ENCODE peak calls at places on chromosomes 16 and 17, in seven cellular contexts. O, J, M, V, R, H and N are unnamed samples.

GRCh38 chr16:48497932-48498760 is 111.8 kb downstream of the N4BP1 start:
- DNase-seq in V (no peak), O (no peak), H (no peak), R (no peak), M (no peak), J (no peak), N (no peak)

GRCh38 chr16:56874800-56875199 is 9.8 kb downstream of the SLC12A3 start:
- DNase-seq in H (peak; percentile 99), M (peak; percentile 11), R (no peak), J (no peak), O (no peak), V (peak; percentile 89), N (peak; percentile 5)

GRCh38 chr16:89401641-89402445 is 88.5 kb downstream of the ANKRD11 start:
- DNase-seq in H (no peak), R (no peak), J (no peak), O (no peak), M (no peak), V (no peak), N (no peak)

GRCh38 chr17:17375826-17376225 is 72.7 kb downstream of the NT5M start:
- DNase-seq in H (no peak), R (no peak), M (peak; percentile 52), O (no peak), J (no peak), V (no peak), N (peak; percentile 30)

GRCh38 chr17:17885029-17885351 is 48.2 kb upstream of the SREBF1 start:
- DNase-seq in O (no peak), M (no peak), V (no peak), H (no peak), J (no peak), R (no peak), N (no peak)

GRCh38 chr16:8859913-8860881 is 8.6 kb downstream of the CARHSP1 start:
- DNase-seq in V (no peak), M (peak; percentile 79), J (no peak), O (no peak), H (no peak), R (no peak), N (peak; percentile 89)

GRCh38 chr17:72287586-72287985 is 166.8 kb downstream of the SOX9 start:
- DNase-seq in R (no peak), H (no peak), M (no peak), V (no peak), J (no peak), O (no peak), N (no peak)

GRCh38 chr17:43766413-43767052 is 7.9 kb upstream of the SOST start:
- DNase-seq in V (peak; percentile 62), O (no peak), R (peak; percentile 68), J (peak; percentile 68), M (peak; percentile 51), H (peak; percentile 38), N (peak; percentile 54)

GRCh38 chr16:67884684-67885083 is at the start of gene NRN1L:
- DNase-seq in V (peak; percentile 95), J (peak; percentile 75), H (peak; percentile 46), M (peak; percentile 89), O (peak; percentile 77), R (peak; percentile 96), N (peak; percentile 86)

GRCh38 chr17:49581645-49581992 is 5.9 kb downstream of the NXPH3 start:
- DNase-seq in O (no peak), H (no peak), J (no peak), V (no peak), M (no peak), R (no peak), N (no peak)

GRCh38 chr17:62933986-62934385 is 32.0 kb upstream of the TANC2 start:
- DNase-seq in R (no peak), H (no peak), M (no peak), J (no peak), O (no peak), V (no peak), N (peak; percentile 7)

GRCh38 chr17:60851181-60851580 is 173.5 kb downstream of the BCAS3 start:
- DNase-seq in O (no peak), M (no peak), J (no peak), H (no peak), V (no peak), R (peak; percentile 61), N (no peak)

GRCh38 chr16:76532188-76532973 is 255.2 kb downstream of the CNTNAP4 start:
- DNase-seq in R (no peak), O (no peak), J (no peak), M (no peak), V (peak; percentile 40), H (no peak), N (no peak)

GRCh38 chr16:79192904-79193303 is 407.6 kb downstream of the MAF start:
- DNase-seq in J (no peak), R (no peak), M (no peak), V (no peak), O (no peak), H (no peak), N (no peak)

GRCh38 chr17:29572691-29573557 is 4.4 kb downstream of the TP53I13 start:
- DNase-seq in M (peak; percentile 56), V (no peak), O (no peak), H (peak; percentile 54), J (peak; percentile 54), R (peak; percentile 68), N (peak; percentile 74)

GRCh38 chr16:84061236-84061830 is 18.7 kb upstream of the SLC38A8 start:
- DNase-seq in H (no peak), O (no peak), R (no peak), M (no peak), J (no peak), V (no peak), N (no peak)

GRCh38 chr17:72534265-72534664 is 413.4 kb downstream of the SOX9 start:
- DNase-seq in O (no peak), M (no peak), V (no peak), R (no peak), J (no peak), H (no peak), N (no peak)

GRCh38 chr17:31048780-31049179 is 46.0 kb upstream of the NF1 start:
- DNase-seq in M (peak; percentile 24), R (no peak), O (no peak), V (no peak), H (peak; percentile 42), J (no peak), N (no peak)

DNA sequence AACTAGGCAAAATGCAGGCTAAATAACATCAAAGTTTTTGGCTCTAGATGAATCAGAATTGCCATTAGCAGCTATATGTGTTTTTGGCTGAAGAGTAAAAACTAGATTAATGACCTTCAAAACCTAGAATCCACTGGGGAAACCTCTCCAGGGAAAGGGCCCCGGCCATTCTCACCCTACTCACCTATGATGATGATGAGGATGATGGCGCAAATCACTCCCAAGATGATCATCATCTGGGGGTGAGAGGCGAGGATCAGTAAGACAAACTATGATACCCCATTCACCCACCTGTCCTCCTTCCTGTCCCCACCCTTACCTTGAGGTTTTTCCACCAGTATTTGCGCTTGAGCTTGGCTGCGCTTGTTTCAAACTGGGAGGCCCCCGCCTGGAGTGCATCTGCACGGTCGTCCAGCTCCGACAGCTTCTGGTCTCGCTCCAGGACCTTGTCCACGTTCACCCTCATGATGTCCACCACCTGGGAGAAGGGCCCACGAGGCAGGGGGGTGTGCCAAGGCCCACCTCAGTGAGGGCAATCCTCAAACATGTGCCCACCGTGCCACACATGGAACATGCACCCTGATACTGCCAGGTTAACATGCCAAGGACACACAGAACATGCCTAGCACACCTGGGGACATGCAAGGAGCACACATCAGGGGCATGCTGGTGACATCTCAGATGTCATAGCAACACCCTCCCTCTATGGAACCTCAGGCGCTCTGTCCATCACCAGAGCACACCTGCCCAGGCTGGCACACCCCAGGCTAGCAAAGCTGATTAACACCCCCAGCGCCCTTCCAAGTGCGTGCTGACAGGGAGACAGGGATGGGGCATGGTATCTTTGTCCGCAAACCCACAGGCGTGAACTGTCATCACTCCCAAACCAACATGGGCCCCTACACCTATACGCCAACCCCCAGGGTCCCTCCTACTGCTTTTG is 1.2 kb downstream of the VAMP2 start:
- DNase-seq in J (no peak), H (no peak), O (no peak), V (no peak), M (no peak), R (peak; percentile 35), N (no peak)
- H3K18ac ChIP-seq in J (peak overlapping the region; percentile 97), H (peak overlapping the region; percentile 20), O (no peak overlapping the region), V (no peak overlapping the region), M (no peak overlapping the region), R (no peak overlapping the region), N (no peak overlapping the region)

DNA sequence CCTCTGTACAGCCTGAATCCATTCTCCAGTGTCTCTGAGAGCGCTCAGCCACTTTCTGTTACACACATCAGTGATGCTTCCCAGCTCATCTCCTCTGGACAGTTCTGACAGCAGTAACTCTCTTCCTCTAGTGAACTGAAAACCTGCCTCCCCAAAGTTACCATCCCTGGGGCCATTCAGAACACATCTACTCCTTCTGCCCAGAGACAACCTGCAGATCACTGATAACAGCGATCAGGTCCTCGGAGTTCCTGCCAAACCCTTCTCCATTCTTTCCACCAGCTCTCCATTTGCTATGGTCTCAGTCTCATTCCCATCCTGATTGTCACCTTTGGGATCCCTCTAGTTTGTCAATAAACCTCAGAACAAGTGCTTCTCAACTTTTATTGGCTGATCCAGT is 7.3 kb downstream of the ZZEF1 start:
- DNase-seq in M (no peak), H (no peak), R (no peak), O (no peak), V (no peak), J (no peak), N (no peak)
- H3K18ac ChIP-seq in M (no peak overlapping the region), H (no peak overlapping the region), R (no peak overlapping the region), O (no peak overlapping the region), V (no peak overlapping the region), J (no peak overlapping the region), N (no peak overlapping the region)

GRCh38 chr16:75028544-75028943 is 29.7 kb downstream of the ZNRF1 start:
- DNase-seq in M (no peak), O (no peak), V (no peak), J (no peak), R (no peak), H (no peak), N (no peak)

GRCh38 chr16:75032655-75033054 is 33.8 kb downstream of the ZNRF1 start:
- DNase-seq in H (no peak), M (no peak), V (no peak), J (no peak), R (no peak), O (no peak), N (no peak)

GRCh38 chr16:75026892-75027391 is 28.1 kb downstream of the ZNRF1 start:
- DNase-seq in J (no peak), H (peak; percentile 68), R (no peak), O (no peak), M (no peak), V (no peak), N (no peak)

GRCh38 chr16:75027520-75028300 is 28.9 kb downstream of the ZNRF1 start:
- DNase-seq in R (no peak), H (no peak), J (no peak), O (no peak), M (peak; percentile 31), V (no peak), N (no peak)

DNA sequence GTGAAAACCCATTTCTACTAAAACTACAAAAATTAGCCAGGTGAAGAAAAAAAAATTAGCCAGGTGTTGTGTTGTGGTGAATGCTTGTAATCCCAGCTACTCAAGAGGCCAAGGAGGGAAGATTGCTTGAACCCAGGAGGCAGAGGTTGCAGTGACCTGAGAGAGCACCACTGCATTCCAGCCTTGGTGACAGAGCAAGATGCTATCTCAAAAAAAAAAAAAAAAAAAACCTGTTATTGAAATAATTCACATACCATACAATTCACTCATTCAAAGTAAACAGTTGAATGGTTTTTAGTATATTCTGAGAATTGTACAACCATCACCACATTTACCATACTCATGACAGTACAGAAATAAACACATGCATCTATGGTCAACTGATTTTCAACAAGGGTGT is 31.0 kb downstream of the ZNRF1 start:
- DNase-seq in J (no peak), R (no peak), O (no peak), M (peak; percentile 84), V (no peak), H (peak; percentile 64), N (peak; percentile 35)
- H3K18ac ChIP-seq in J (no peak overlapping the region), R (no peak overlapping the region), O (no peak overlapping the region), M (peak overlapping the region; percentile 31), V (no peak overlapping the region), H (no peak overlapping the region), N (no peak overlapping the region)

GRCh38 chr17:27949304-27949703 is 56.1 kb upstream of the LYRM9 start:
- DNase-seq in H (no peak), R (peak; percentile 64), V (no peak), J (no peak), M (no peak), O (no peak), N (no peak)
- H3K18ac ChIP-seq in H (no peak overlapping the region), R (no peak overlapping the region), V (no peak overlapping the region), J (no peak overlapping the region), M (no peak overlapping the region), O (no peak overlapping the region), N (no peak overlapping the region)